ENCODE peak calls at places on chromosomes 11 and 22, in five cellular contexts. D is stimulated activated CD8-positive, alpha-beta memory T cell treated with anti-CD3 and anti-CD28 coated beads, Interleukin-12 subunit alpha, Interleukin-12 subunit beta, amount 100 ng/mL, for 1 hour; X is amygdala; P is globus pallidus; W is A172. H is an unnamed sample.

GRCh38 chr11:79419120-79419519 is 21.7 kb downstream of the TENM4 start:
- DNase-seq in D (no peak), X (no peak), P (no peak), W (peak), H (no peak)

GRCh38 chr22:45511847-45512261 is 9.2 kb downstream of the FBLN1 start:
- DNase-seq in D (no peak), X (no peak), P (no peak), W (peak), H (no peak)

GRCh38 chr22:42604403-42604802 is 10.3 kb downstream of the POLDIP3 start:
- DNase-seq in D (no peak), X (no peak), P (no peak), W (no peak), H (no peak)

GRCh38 chr11:44928807-44929206 is 21.9 kb downstream of the TP53I11 start:
- DNase-seq in D (no peak), X (no peak), P (no peak), W (no peak), H (no peak)

GRCh38 chr22:30344447-30345200 is 12.1 kb downstream of the SF3A1 start:
- DNase-seq in D (no peak), X (no peak), P (no peak), W (no peak), H (no peak)

GRCh38 chr22:27778299-27779090 is 23.1 kb downstream of the MN1 start:
- DNase-seq in D (no peak), X (no peak), P (no peak), W (no peak), H (no peak)

GRCh38 chr11:75790986-75791385 is 22.4 kb downstream of the DGAT2 start:
- DNase-seq in D (no peak), X (no peak), P (no peak), W (no peak), H (no peak)

GRCh38 chr11:13772223-13773046 is 104.0 kb downstream of the FAR1 start:
- DNase-seq in D (no peak), X (no peak), P (peak), W (peak), H (no peak)

GRCh38 chr22:30574095-30574981 is at the start of gene GAL3ST1:
- DNase-seq in D (no peak), X (peak), P (peak), W (no peak), H (no peak)

GRCh38 chr22:25919452-25919851 is 177.5 kb downstream of the MYO18B start:
- DNase-seq in D (no peak), X (no peak), P (no peak), W (no peak), H (no peak)

GRCh38 chr11:44319552-44320288 is 9.8 kb upstream of the ALX4 start:
- DNase-seq in D (no peak), X (no peak), P (no peak), W (no peak), H (no peak)

GRCh38 chr22:44211256-44211945 is 30.7 kb downstream of the PARVG start:
- DNase-seq in D (no peak), X (no peak), P (no peak), W (no peak), H (no peak)

GRCh38 chr11:2975594-2975993 is 16.5 kb downstream of the NAP1L4 start:
- DNase-seq in D (peak), X (no peak), P (peak), W (peak), H (no peak)

GRCh38 chr11:121894581-121894980 is 221.4 kb downstream of the BLID start:
- DNase-seq in D (no peak), X (no peak), P (no peak), W (no peak), H (no peak)

GRCh38 chr11:104443387-104443786 is 279.4 kb upstream of the PDGFD start:
- DNase-seq in D (no peak), X (no peak), P (peak), W (no peak), H (no peak)

GRCh38 chr11:118028626-118029025 is 42.4 kb downstream of the IL10RA start:
- DNase-seq in D (no peak), X (no peak), P (no peak), W (no peak), H (no peak)

GRCh38 chr22:39291501-39291900 is 27.9 kb downstream of the RPL3 start:
- DNase-seq in D (no peak), X (no peak), P (no peak), W (no peak), H (no peak)

GRCh38 chr11:119375629-119376196 is 5.8 kb downstream of the USP2 start:
- DNase-seq in D (no peak), X (peak), P (peak), W (no peak), H (no peak)